ENCODE peak calls at places on chromosomes 11 and 22, in six cellular contexts. T is psoas muscle, G is spleen, V is cardiac muscle cell, K is body of pancreas, F is gastrocnemius medialis. W is an unnamed sample.
A peak's percentile ranks its signal among the peaks of the same experiment; 100 is the strongest.

GRCh38 chr22:34855471-34855870 is 210.5 kb upstream of the ISX start:
- DNase-seq in T (no peak), G (no peak), V (no peak), K (no peak), F (no peak), W (no peak)

GRCh38 chr11:119509277-119509841 is 86.4 kb upstream of the THY1 start:
- DNase-seq in T (no peak), G (no peak), V (no peak), K (no peak), F (no peak), W (no peak)

GRCh38 chr11:1640076-1640946 is 10.7 kb downstream of the KRTAP5-5 start:
- DNase-seq in T (no peak), G (peak; percentile 50), V (peak; percentile 62), K (peak; percentile 48), F (no peak), W (peak; percentile 64)

GRCh38 chr11:75475767-75476650 is 43.0 kb upstream of the KLHL35 start:
- DNase-seq in T (peak; percentile 70), G (peak; percentile 68), V (no peak), K (peak; percentile 36), F (peak; percentile 84), W (peak; percentile 52)

GRCh38 chr11:35420371-35420770 is 1.0 kb upstream of the SLC1A2 start:
- DNase-seq in T (no peak), G (no peak), V (peak; percentile 10), K (no peak), F (no peak), W (peak; percentile 54)

GRCh38 chr11:17722000-17722643 is 2.8 kb downstream of the MYOD1 start:
- DNase-seq in T (no peak), G (no peak), V (no peak), K (no peak), F (peak; percentile 76), W (no peak)

GRCh38 chr11:37504066-37504611 is 906.1 kb upstream of the RAG2 start:
- DNase-seq in T (no peak), G (no peak), V (no peak), K (no peak), F (no peak), W (no peak)

GRCh38 chr22:31944700-31945477 is 554 bp downstream of the YWHAH start:
- DNase-seq in T (peak; percentile 66), G (peak; percentile 81), V (peak; percentile 52), K (peak; percentile 55), F (no peak), W (peak; percentile 86)

GRCh38 chr22:30486661-30487115 is 14.9 kb upstream of the SEC14L3 start:
- DNase-seq in T (no peak), G (no peak), V (no peak), K (peak; percentile 70), F (no peak), W (no peak)

GRCh38 chr11:61890536-61891330 is 612 bp downstream of the FADS3 start:
- DNase-seq in T (peak; percentile 85), G (peak; percentile 89), V (peak; percentile 69), K (peak; percentile 47), F (peak; percentile 84), W (peak; percentile 83)

GRCh38 chr11:31419669-31420068 is 50.0 kb downstream of the DNAJC24 start:
- DNase-seq in T (no peak), G (no peak), V (no peak), K (no peak), F (no peak), W (no peak)

GRCh38 chr22:24594569-24595120 is 1.8 kb upstream of the LRRC75B start:
- DNase-seq in T (no peak), G (no peak), V (no peak), K (no peak), F (no peak), W (no peak)

GRCh38 chr22:46774456-46775363 is 12.3 kb downstream of the TBC1D22A start:
- DNase-seq in T (no peak), G (peak; percentile 91), V (no peak), K (no peak), F (no peak), W (no peak)

GRCh38 chr22:26589367-26589844 is 526 bp downstream of the TPST2 start:
- DNase-seq in T (peak; percentile 45), G (peak; percentile 91), V (peak; percentile 51), K (peak; percentile 40), F (no peak), W (peak; percentile 73)

GRCh38 chr11:69587454-69588081 is 53.4 kb upstream of the CCND1 start:
- DNase-seq in T (no peak), G (no peak), V (no peak), K (no peak), F (no peak), W (no peak)

GRCh38 chr11:64918056-64918455 is 1.0 kb upstream of the ATG2A start:
- DNase-seq in T (no peak), G (no peak), V (peak; percentile 27), K (no peak), F (no peak), W (no peak)

GRCh38 chr22:32048069-32048468 is 5.0 kb downstream of the SLC5A1 start:
- DNase-seq in T (no peak), G (no peak), V (no peak), K (no peak), F (no peak), W (peak; percentile 38)

GRCh38 chr11:106585061-106585460 is 433.2 kb downstream of the GUCY1A2 start:
- DNase-seq in T (no peak), G (no peak), V (no peak), K (no peak), F (no peak), W (no peak)

GRCh38 chr11:79447039-79447438 is 6.2 kb upstream of the TENM4 start:
- DNase-seq in T (no peak), G (no peak), V (no peak), K (no peak), F (no peak), W (no peak)

GRCh38 chr11:105713696-105714095 is 103.8 kb downstream of the GRIA4 start:
- DNase-seq in T (no peak), G (no peak), V (no peak), K (no peak), F (no peak), W (no peak)

GRCh38 chr11:111069076-111069475 is 176.4 kb upstream of the POU2AF2 start:
- DNase-seq in T (no peak), G (no peak), V (no peak), K (no peak), F (no peak), W (no peak)

GRCh38 chr11:33802414-33802950 is 28.2 kb upstream of the FBXO3 start:
- DNase-seq in T (peak; percentile 36), G (no peak), V (peak; percentile 83), K (peak; percentile 64), F (peak; percentile 15), W (peak; percentile 54)

GRCh38 chr11:72930011-72930410 is 115.8 kb downstream of the ATG16L2 start:
- DNase-seq in T (no peak), G (no peak), V (peak; percentile 67), K (peak; percentile 30), F (no peak), W (no peak)

GRCh38 chr11:4181780-4182721 is 87.5 kb downstream of the RRM1 start:
- DNase-seq in T (no peak), G (peak; percentile 81), V (peak; percentile 69), K (peak; percentile 74), F (no peak), W (peak; percentile 72)

GRCh38 chr11:83689062-83689461 is 402.9 kb upstream of the CCDC90B start:
- DNase-seq in T (no peak), G (no peak), V (no peak), K (no peak), F (no peak), W (no peak)

GRCh38 chr22:41256254-41256897 is 15.6 kb upstream of the CHADL start:
- DNase-seq in T (no peak), G (no peak), V (no peak), K (no peak), F (no peak), W (no peak)

GRCh38 chr11:117198613-117199012 is 557 bp upstream of the TAGLN start:
- DNase-seq in T (no peak), G (no peak), V (no peak), K (no peak), F (no peak), W (no peak)
- H3K4me3 ChIP-seq in T (peak overlapping the region; percentile 58), G (peak overlapping the region; percentile 41), V (no peak overlapping the region), K (no peak overlapping the region), F (peak overlapping the region; percentile 57), W (peak overlapping the region; percentile 40)

GRCh38 chr11:32437406-32438345 is 2.3 kb upstream of the WT1 start:
- DNase-seq in T (no peak), G (peak; percentile 66), V (peak; percentile 54), K (no peak), F (no peak), W (peak; percentile 57)
- H3K27me3 ChIP-seq in T (peaks cover 7% of the 10 kb centered on the region), G (peaks cover 85% of the 10 kb centered on the region), V (peaks cover 100% of the 10 kb centered on the region), K (no peaks in the 10 kb centered on the region), F (peaks cover 87% of the 10 kb centered on the region), W (no peaks in the 10 kb centered on the region)

DNA sequence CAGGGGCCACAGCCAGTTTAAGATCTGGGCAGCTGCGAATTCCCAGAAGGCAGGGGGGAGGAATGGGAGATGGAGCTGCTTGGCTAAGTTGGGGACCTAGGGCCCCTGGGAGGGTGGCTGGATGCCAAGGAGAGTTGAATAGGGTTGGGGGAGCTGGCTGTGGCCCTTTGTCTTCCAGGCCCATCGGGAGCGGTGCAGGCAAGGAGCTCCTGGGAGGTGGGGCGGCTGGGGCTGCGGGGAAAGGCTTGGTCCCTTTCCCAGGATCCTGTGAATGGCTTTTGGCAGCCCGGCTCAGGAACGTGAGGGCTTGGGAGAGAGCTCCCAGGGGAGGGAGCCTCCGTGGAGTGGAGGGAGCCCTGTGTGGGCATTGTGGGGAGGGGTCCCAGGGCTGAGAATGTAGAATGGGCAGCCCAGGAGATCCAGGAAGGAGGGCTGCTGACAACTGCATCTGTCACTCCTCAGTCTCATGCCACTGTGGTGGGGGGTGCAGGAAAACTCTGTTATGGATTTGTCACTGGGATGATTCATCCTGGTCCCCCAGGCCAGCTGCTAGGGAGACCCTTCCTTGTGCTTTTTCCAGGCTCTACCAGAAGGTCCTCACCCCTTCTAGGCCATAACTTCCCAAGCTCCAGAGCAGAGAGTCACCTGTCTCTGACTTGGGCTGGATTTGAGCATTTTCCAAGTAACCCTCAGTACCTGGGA is 6.0 kb downstream of the FREY1 start:
- DNase-seq in T (no peak), G (no peak), V (no peak), K (peak; percentile 75), F (no peak), W (no peak)
- H3K4me3 ChIP-seq in T (peak overlapping the region; percentile 69), G (no peak overlapping the region), V (no peak overlapping the region), K (no peak overlapping the region), F (peak overlapping the region; percentile 56), W (no peak overlapping the region)

GRCh38 chr11:44905131-44905866 is 45.4 kb downstream of the TP53I11 start:
- DNase-seq in T (no peak), G (no peak), V (no peak), K (no peak), F (no peak), W (no peak)

GRCh38 chr11:44901782-44902181 is 48.9 kb downstream of the TP53I11 start:
- DNase-seq in T (no peak), G (no peak), V (no peak), K (no peak), F (no peak), W (peak; percentile 0)

GRCh38 chr11:44903035-44903434 is 47.6 kb downstream of the TP53I11 start:
- DNase-seq in T (no peak), G (no peak), V (no peak), K (no peak), F (no peak), W (no peak)

GRCh38 chr11:44904261-44905080 is 46.2 kb downstream of the TP53I11 start:
- DNase-seq in T (no peak), G (no peak), V (no peak), K (no peak), F (no peak), W (peak; percentile 8)

GRCh38 chr11:44903518-44903917 is 47.2 kb downstream of the TP53I11 start:
- DNase-seq in T (no peak), G (no peak), V (no peak), K (no peak), F (no peak), W (peak; percentile 4)
- H3K27me3 ChIP-seq in T (no peaks in the 10 kb centered on the region), G (no peaks in the 10 kb centered on the region), V (no peaks in the 10 kb centered on the region), K (no peaks in the 10 kb centered on the region), F (no peaks in the 10 kb centered on the region), W (no peaks in the 10 kb centered on the region)

W was measured in right cardiac atrium.